ENCODE peak calls at places on chromosomes 2 and 18, in eight cellular contexts. X, W, O, M, Y, J, R and D are unnamed samples.

GRCh38 chr18:59200787-59201186 is 19.2 kb upstream of the GRP start:
- DNase-seq in Y (no peak), J (no peak), X (no peak), R (no peak), M (no peak), W (no peak), O (no peak), D (no peak)

GRCh38 chr2:226118471-226119429 is 680.9 kb downstream of the IRS1 start:
- DNase-seq in X (peak), M (no peak), J (peak), W (no peak), R (no peak), O (no peak), Y (no peak), D (peak)

GRCh38 chr2:19861771-19862170 is 40.0 kb downstream of the TTC32 start:
- DNase-seq in W (no peak), O (no peak), Y (no peak), J (no peak), M (no peak), R (no peak), X (no peak), D (no peak)

GRCh38 chr2:224369028-224369632 is 32.8 kb downstream of the FAM124B start:
- DNase-seq in W (no peak), X (no peak), Y (no peak), M (peak), O (peak), J (peak), R (peak), D (no peak)

GRCh38 chr2:239288951-239289481 is 111.8 kb downstream of the HDAC4 start:
- DNase-seq in Y (peak), O (no peak), R (peak), M (no peak), X (no peak), J (no peak), W (no peak), D (no peak)

GRCh38 chr2:72050734-72051133 is 96.9 kb downstream of the CYP26B1 start:
- DNase-seq in M (no peak), R (no peak), Y (no peak), W (no peak), O (no peak), X (no peak), J (no peak), D (no peak)

GRCh38 chr2:39991298-39991697 is 212.2 kb upstream of the THUMPD2 start:
- DNase-seq in M (no peak), X (no peak), O (no peak), J (no peak), W (no peak), Y (no peak), R (no peak), D (no peak)

GRCh38 chr2:1598041-1598710 is 146.1 kb downstream of the PXDN start:
- DNase-seq in M (no peak), Y (no peak), R (no peak), O (no peak), J (no peak), W (no peak), X (no peak), D (no peak)

GRCh38 chr2:99865818-99866676 is 276.3 kb downstream of the AFF3 start:
- DNase-seq in M (no peak), J (no peak), Y (no peak), O (no peak), X (no peak), R (no peak), W (no peak), D (no peak)

GRCh38 chr2:1051075-1051474 is 100.4 kb downstream of the SNTG2 start:
- DNase-seq in X (no peak), W (no peak), M (no peak), O (no peak), J (no peak), Y (no peak), R (no peak), D (no peak)

GRCh38 chr18:48770243-48770642 is 180.5 kb downstream of the SMAD7 start:
- DNase-seq in J (no peak), W (no peak), X (no peak), O (no peak), M (no peak), Y (no peak), R (no peak), D (no peak)

GRCh38 chr2:152815634-152816257 is 97.3 kb downstream of the ARL6IP6 start:
- DNase-seq in Y (no peak), X (no peak), M (no peak), W (no peak), O (no peak), J (no peak), R (no peak), D (no peak)

GRCh38 chr2:63249146-63249545 is 198.5 kb downstream of the OTX1 start:
- DNase-seq in M (no peak), R (no peak), W (no peak), J (no peak), O (no peak), X (no peak), Y (no peak), D (no peak)

GRCh38 chr18:54089749-54090459 is 134.6 kb downstream of the MBD2 start:
- DNase-seq in J (no peak), O (no peak), Y (no peak), M (no peak), R (no peak), X (no peak), W (no peak), D (no peak)